ENCODE peak calls at places on chromosomes 6 and 20, in five cellular contexts. I, S, Q, O and N are unnamed samples.

GRCh38 chr6:54070025-54070424 is 41.2 kb upstream of the MLIP start:
- DNase-seq in Q (no peak), O (no peak), S (no peak), I (no peak), N (no peak)

GRCh38 chr6:155001482-155001881 is 6.4 kb downstream of the TIAM2 start:
- DNase-seq in Q (peak; percentile 77), I (no peak), O (peak; percentile 46), S (no peak), N (no peak)

GRCh38 chr6:13559968-13560650 is 14.3 kb upstream of the SIRT5 start:
- DNase-seq in O (no peak), S (no peak), Q (no peak), I (no peak), N (no peak)

GRCh38 chr20:51636123-51636522 is 93.6 kb upstream of the NFATC2 start:
- DNase-seq in S (no peak), I (no peak), O (peak; percentile 71), Q (no peak), N (no peak)

GRCh38 chr20:47758517-47759450 is 26.5 kb downstream of the SULF2 start:
- DNase-seq in I (peak; percentile 47), O (no peak), Q (no peak), S (no peak), N (no peak)

GRCh38 chr6:92559611-92560010 is 859.7 kb downstream of the EPHA7 start:
- DNase-seq in S (no peak), O (no peak), I (no peak), Q (no peak), N (no peak)

GRCh38 chr6:6588064-6588923 is at the start of gene LY86:
- DNase-seq in O (no peak), I (peak; percentile 54), Q (no peak), S (peak; percentile 56), N (no peak)

GRCh38 chr20:47453167-47453782 is 48.4 kb upstream of the NCOA3 start:
- DNase-seq in O (peak; percentile 86), S (no peak), I (peak; percentile 74), Q (peak; percentile 79), N (peak; percentile 96)

GRCh38 chr20:63162206-63162770 is 53.6 kb downstream of the YTHDF1 start:
- DNase-seq in S (no peak), O (no peak), Q (no peak), I (no peak), N (no peak)

GRCh38 chr6:13463327-13463717 is 24.1 kb downstream of the GFOD1 start:
- DNase-seq in I (no peak), O (no peak), Q (no peak), S (no peak), N (no peak)

GRCh38 chr20:1302578-1303541 is 26.1 kb downstream of the SDCBP2 start:
- DNase-seq in O (peak; percentile 16), S (no peak), I (no peak), Q (no peak), N (no peak)

GRCh38 chr6:167962717-167963116 is 34.8 kb upstream of the KIF25 start:
- DNase-seq in O (no peak), S (no peak), I (no peak), Q (no peak), N (no peak)

GRCh38 chr6:45915776-45916348 is 99.8 kb downstream of the CLIC5 start:
- DNase-seq in I (no peak), S (no peak), O (no peak), Q (no peak), N (no peak)

GRCh38 chr6:13422601-13423247 is 64.7 kb downstream of the GFOD1 start:
- DNase-seq in Q (peak; percentile 54), O (peak; percentile 70), I (no peak), S (no peak), N (no peak)

GRCh38 chr6:159979136-159979874 is 10.4 kb downstream of the IGF2R start:
- DNase-seq in Q (no peak), I (peak; percentile 74), O (peak; percentile 74), S (peak; percentile 61), N (no peak)

GRCh38 chr20:51803157-51803854 is 985 bp upstream of the SALL4 start:
- DNase-seq in S (no peak), I (no peak), O (peak; percentile 66), Q (no peak), N (peak; percentile 60)

GRCh38 chr6:25966707-25967106 is 4.1 kb downstream of the TRIM38 start:
- DNase-seq in O (no peak), I (no peak), Q (no peak), S (no peak), N (no peak)

GRCh38 chr6:57075092-57075491 is 14.9 kb upstream of the ZNF451 start:
- DNase-seq in O (no peak), I (no peak), S (no peak), Q (no peak), N (no peak)
- TF ChIP-seq CTCF in O (no peak), I (no peak), S (no peak), Q (no peak), N (peak; percentile 51)

GRCh38 chr6:117906905-117907599 is at the start of gene SLC35F1:
- DNase-seq in S (peak; percentile 17), Q (peak; percentile 33), I (peak; percentile 73), O (peak; percentile 12), N (no peak)
- TF ChIP-seq CTCF in S (no peak), Q (peak; percentile 51), I (peak; percentile 51), O (no peak), N (no peak)

DNA sequence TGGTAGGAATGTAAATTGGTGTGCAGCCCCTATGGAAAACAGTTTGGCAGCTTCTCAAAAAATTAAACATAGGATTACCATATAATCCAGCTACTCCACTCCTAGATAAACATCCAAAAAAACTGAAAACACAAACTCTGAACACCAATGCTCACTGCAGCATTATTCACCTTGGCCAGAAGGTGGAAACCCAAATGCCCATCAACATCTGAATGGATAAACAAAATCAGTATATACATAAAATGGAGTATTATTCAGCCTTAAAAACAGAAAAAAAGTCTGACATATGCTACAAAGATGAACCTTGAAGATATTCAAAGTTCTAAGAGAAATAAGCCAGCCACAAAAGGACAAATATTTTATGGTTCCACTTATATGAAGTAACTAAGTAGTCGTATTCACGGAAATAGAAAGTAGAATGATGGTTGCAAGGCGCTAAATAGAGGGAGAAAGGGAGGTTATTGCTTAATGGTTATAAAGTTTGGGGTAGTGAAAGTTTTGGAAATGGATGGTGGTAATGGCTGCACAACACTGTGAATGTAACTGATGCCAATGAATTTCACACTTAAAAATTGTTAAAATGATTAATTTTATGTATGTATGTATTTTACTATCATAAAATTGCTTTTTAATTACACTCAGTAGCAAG is 4.0 kb downstream of the PHF10 start:
- DNase-seq in Q (no peak), I (no peak), O (no peak), S (no peak), N (no peak)
- TF ChIP-seq CTCF in Q (peak; percentile 31), I (no peak), O (no peak), S (no peak), N (peak; percentile 48)

DNA sequence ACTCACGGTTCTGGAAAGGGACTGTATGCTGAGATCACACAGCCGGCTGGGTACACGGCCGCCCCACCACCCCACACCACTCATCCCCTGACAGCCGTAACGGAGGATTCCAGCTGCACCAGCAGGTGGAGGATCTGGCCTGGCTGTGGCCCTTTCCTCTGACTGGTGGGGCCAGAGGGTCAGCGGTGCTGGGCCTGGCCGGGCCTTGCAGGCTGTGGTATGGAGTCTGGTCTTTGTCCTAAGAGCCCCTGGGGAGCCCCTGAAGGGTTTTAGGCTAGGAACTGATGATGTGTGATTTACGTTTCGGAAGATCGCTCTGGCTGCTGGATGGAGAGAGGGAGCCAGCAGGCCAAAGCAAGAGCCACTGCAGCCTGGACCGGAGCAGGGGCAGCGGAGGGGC is 26.6 kb downstream of the NOL4L start:
- DNase-seq in O (no peak), Q (no peak), I (no peak), S (no peak), N (no peak)
- TF ChIP-seq CTCF in O (no peak), Q (no peak), I (no peak), S (no peak), N (no peak)

GRCh38 chr20:43473058-43473704 is 15.5 kb downstream of the SRSF6 start:
- DNase-seq in O (no peak), I (no peak), Q (no peak), S (no peak), N (no peak)
- TF ChIP-seq CTCF in O (no peak), I (no peak), Q (no peak), S (no peak), N (no peak)

DNA sequence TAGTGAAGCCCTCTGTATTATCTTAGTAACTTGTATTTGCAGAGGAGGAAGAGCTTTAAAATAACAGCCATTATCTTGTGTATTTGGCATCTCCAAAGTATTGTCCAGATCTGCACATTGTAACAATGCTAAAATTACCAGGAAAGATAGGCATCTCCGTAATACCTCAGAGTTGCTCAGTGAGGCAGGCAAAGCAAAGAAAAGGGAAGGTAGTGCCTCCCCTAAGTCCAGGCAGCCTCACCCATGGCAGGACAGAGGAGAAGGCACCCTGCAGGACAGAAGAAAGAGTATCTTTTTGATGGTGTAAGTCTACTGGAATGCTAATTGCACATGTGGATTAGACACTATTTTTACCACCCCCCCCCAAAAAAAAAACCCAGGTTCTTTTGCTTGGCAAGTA is 13.6 kb upstream of the SSTR4 start:
- DNase-seq in I (no peak), S (no peak), Q (no peak), O (no peak), N (no peak)
- TF ChIP-seq CTCF in I (peak; percentile 3), S (no peak), Q (no peak), O (no peak), N (no peak)

GRCh38 chr6:11911535-11911934 is 100.6 kb upstream of the HIVEP1 start:
- DNase-seq in O (peak; percentile 73), I (no peak), Q (no peak), S (no peak), N (peak; percentile 65)

GRCh38 chr6:11918021-11918738 is 93.9 kb upstream of the HIVEP1 start:
- DNase-seq in I (no peak), Q (peak; percentile 82), O (peak; percentile 94), S (no peak), N (peak; percentile 88)

GRCh38 chr6:11908706-11909105 is 103.4 kb upstream of the HIVEP1 start:
- DNase-seq in S (no peak), I (no peak), Q (no peak), O (no peak), N (no peak)

GRCh38 chr6:11909696-11910132 is 102.4 kb upstream of the HIVEP1 start:
- DNase-seq in Q (peak; percentile 71), I (no peak), S (no peak), O (peak; percentile 88), N (peak; percentile 82)

DNA sequence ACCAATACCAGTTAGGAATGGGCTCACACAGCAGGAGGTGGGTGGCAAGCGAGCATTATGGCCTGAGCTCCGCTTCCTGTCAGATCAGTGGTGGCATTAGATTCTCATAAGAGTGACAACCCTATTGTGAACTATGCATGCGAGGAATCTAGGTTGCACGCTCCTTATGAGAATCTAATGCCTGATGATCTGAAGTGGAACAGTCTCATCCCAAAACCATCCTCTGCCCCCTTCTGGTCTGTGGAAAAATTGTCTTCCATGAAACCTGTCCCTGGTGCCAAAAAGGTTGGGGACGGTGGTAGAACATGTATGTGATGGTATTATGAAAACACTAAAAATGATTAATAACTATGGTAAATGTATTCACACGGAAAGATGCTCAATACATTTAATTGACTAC is 99.7 kb upstream of the HIVEP1 start:
- DNase-seq in Q (no peak), S (no peak), O (no peak), I (no peak), N (no peak)
- TF ChIP-seq CTCF in Q (no peak), S (no peak), O (no peak), I (no peak), N (peak; percentile 55)

DNA sequence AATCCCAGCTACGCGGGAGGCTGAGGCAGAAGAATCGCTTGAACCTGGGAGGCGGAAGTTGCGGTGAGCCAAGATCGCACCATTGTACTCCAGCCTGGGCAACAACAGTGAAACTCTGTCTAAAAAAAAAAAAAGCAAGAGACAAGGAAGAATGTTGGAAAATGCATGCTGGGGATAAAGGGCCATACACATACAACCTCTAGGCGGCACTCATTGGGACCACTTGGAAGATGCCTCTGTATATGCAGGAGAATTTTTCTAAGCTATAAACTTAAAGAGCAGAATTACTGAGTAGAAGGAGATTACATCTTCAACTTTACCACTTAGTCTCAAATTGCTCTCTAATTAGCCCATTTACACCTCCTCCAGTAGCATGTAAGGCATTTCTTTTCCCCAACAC is 42.8 kb downstream of the ZBTB9 start:
- DNase-seq in Q (no peak), O (no peak), I (no peak), S (no peak), N (no peak)
- TF ChIP-seq CTCF in Q (no peak), O (no peak), I (no peak), S (no peak), N (no peak)